ENCODE peak calls at places on chromosome 19, in nine cellular contexts. R is hepatic stellate cell; B is activated CD8-positive, alpha-beta memory T cell treated with anti-CD3 and anti-CD28 coated beads for 4 hours; A is RWPE1; W is GM03348; V is mesothelial cell of epicardium; X is fibroblast of mammary gland; N is CD4-positive, CD25-positive, alpha-beta regulatory T cell; M is neural crest cell. P is an unnamed sample.

GRCh38 chr19:35425682-35426081 is 22.4 kb upstream of the FFAR2 start:
- DNase-seq in R (no peak), B (no peak), A (no peak), W (no peak), V (no peak), X (no peak), N (no peak), M (no peak), P (no peak)

GRCh38 chr19:45404557-45405434 is at the start of gene PPP1R13L:
- DNase-seq in R (no peak), B (no peak), A (peak; percentile 95), W (peak; percentile 87), V (peak; percentile 81), X (peak; percentile 66), N (peak; percentile 79), M (no peak), P (peak; percentile 19)

GRCh38 chr19:39166571-39167391 is 30.0 kb upstream of the NCCRP1 start:
- DNase-seq in R (no peak), B (no peak), A (peak; percentile 73), W (no peak), V (peak; percentile 84), X (no peak), N (no peak), M (no peak), P (peak; percentile 94)

GRCh38 chr19:1066251-1066747 is 668 bp upstream of the ARHGAP45 start:
- DNase-seq in R (no peak), B (no peak), A (no peak), W (no peak), V (no peak), X (no peak), N (no peak), M (no peak), P (no peak)

GRCh38 chr19:5103061-5103701 is 134.3 kb downstream of the KDM4B start:
- DNase-seq in R (no peak), B (no peak), A (no peak), W (peak; percentile 35), V (no peak), X (peak; percentile 19), N (no peak), M (no peak), P (peak; percentile 23)

GRCh38 chr19:58307736-58308135 is 2.6 kb downstream of the ERVK3-1 start:
- DNase-seq in R (no peak), B (no peak), A (no peak), W (no peak), V (no peak), X (no peak), N (no peak), M (no peak), P (no peak)

GRCh38 chr19:57527136-57527881 is at the start of gene ZNF549:
- DNase-seq in R (peak; percentile 97), B (peak; percentile 79), A (peak; percentile 96), W (peak; percentile 97), V (peak; percentile 88), X (peak; percentile 88), N (peak; percentile 96), M (peak; percentile 74), P (peak; percentile 54)

GRCh38 chr19:1875646-1876493 is 9.4 kb downstream of the ABHD17A start:
- DNase-seq in R (peak; percentile 91), B (peak; percentile 69), A (peak; percentile 67), W (peak; percentile 93), V (peak; percentile 89), X (peak; percentile 80), N (peak; percentile 94), M (peak; percentile 82), P (peak; percentile 86)

GRCh38 chr19:23665651-23666410 is 21.2 kb downstream of the ZNF675 start:
- DNase-seq in R (no peak), B (no peak), A (no peak), W (no peak), V (no peak), X (no peak), N (no peak), M (no peak), P (no peak)

GRCh38 chr19:43501661-43502418 is 2.7 kb downstream of the PHLDB3 start:
- DNase-seq in R (no peak), B (no peak), A (no peak), W (no peak), V (no peak), X (no peak), N (no peak), M (no peak), P (no peak)

GRCh38 chr19:45900661-45901431 is 1.6 kb downstream of the MYPOP start:
- DNase-seq in R (no peak), B (no peak), A (no peak), W (no peak), V (no peak), X (no peak), N (no peak), M (no peak), P (no peak)

GRCh38 chr19:38745316-38745715 is 1.0 kb upstream of the CAPN12 start:
- DNase-seq in R (no peak), B (no peak), A (no peak), W (no peak), V (no peak), X (no peak), N (no peak), M (no peak), P (no peak)

GRCh38 chr19:31107096-31107495 is 242.1 kb downstream of the TSHZ3 start:
- DNase-seq in R (no peak), B (no peak), A (no peak), W (no peak), V (no peak), X (no peak), N (no peak), M (no peak), P (no peak)

GRCh38 chr19:2546128-2547032 is 70.5 kb downstream of the GADD45B start:
- DNase-seq in R (peak; percentile 63), B (no peak), A (no peak), W (no peak), V (no peak), X (peak; percentile 19), N (no peak), M (peak; percentile 77), P (peak; percentile 83)

GRCh38 chr19:42253245-42254082 is 1.5 kb downstream of the ERF start:
- DNase-seq in R (peak; percentile 77), B (no peak), A (peak; percentile 70), W (peak; percentile 66), V (peak; percentile 75), X (peak; percentile 38), N (peak; percentile 69), M (peak; percentile 65), P (peak; percentile 42)

GRCh38 chr19:46181386-46181774 is 33.3 kb downstream of the IGFL2 start:
- DNase-seq in R (no peak), B (no peak), A (peak; percentile 27), W (no peak), V (no peak), X (peak; percentile 68), N (peak; percentile 2), M (no peak), P (no peak)

GRCh38 chr19:14906711-14907110 is 20.8 kb upstream of the OR7A17 start:
- DNase-seq in R (no peak), B (no peak), A (no peak), W (no peak), V (no peak), X (no peak), N (no peak), M (no peak), P (no peak)

GRCh38 chr19:6239871-6240676 is 39.7 kb downstream of the MLLT1 start:
- DNase-seq in R (no peak), B (no peak), A (no peak), W (no peak), V (no peak), X (no peak), N (no peak), M (no peak), P (no peak)

GRCh38 chr19:10334340-10335148 is 1.2 kb upstream of the RAVER1 start:
- DNase-seq in R (peak; percentile 94), B (no peak), A (peak; percentile 91), W (peak; percentile 96), V (peak; percentile 90), X (peak; percentile 95), N (peak; percentile 38), M (peak; percentile 95), P (peak; percentile 53)

GRCh38 chr19:54317108-54317964 is 4.4 kb upstream of the LILRA5 start:
- DNase-seq in R (no peak), B (no peak), A (no peak), W (no peak), V (no peak), X (no peak), N (no peak), M (no peak), P (no peak)

GRCh38 chr19:10808937-10809655 is 26.9 kb downstream of the TMED1 start:
- DNase-seq in R (no peak), B (no peak), A (peak; percentile 80), W (no peak), V (no peak), X (peak; percentile 64), N (peak; percentile 64), M (no peak), P (no peak)

GRCh38 chr19:41264581-41265375 is 606 bp downstream of the HNRNPUL1 start:
- DNase-seq in R (peak; percentile 51), B (peak; percentile 17), A (peak; percentile 52), W (peak; percentile 66), V (no peak), X (peak; percentile 39), N (peak; percentile 68), M (peak; percentile 39), P (peak; percentile 48)

GRCh38 chr19:40223135-40223822 is 3.2 kb downstream of the CCNP start:
- DNase-seq in R (no peak), B (no peak), A (no peak), W (no peak), V (no peak), X (no peak), N (peak; percentile 39), M (no peak), P (no peak)

GRCh38 chr19:55152017-55152416 is 3.0 kb upstream of the TNNT1 start:
- DNase-seq in R (no peak), B (no peak), A (no peak), W (no peak), V (no peak), X (no peak), N (peak; percentile 23), M (no peak), P (no peak)

P was measured in substantia nigra.